ENCODE peak calls at places on chromosomes 4 and X, in four cellular contexts. One of them, this sample, is unnamed.

GRCh38 chr4:168715889-168716288 is 219.0 kb downstream of the PALLD start:
- DNase-seq in SJSA1: no peak
- DNase-seq in CD4-positive, alpha-beta T cell: no peak
- DNase-seq in H54: no peak
- DNase-seq in this sample: no peak

GRCh38 chr4:88719381-88719780 is 21.8 kb upstream of the NAP1L5 start:
- DNase-seq in SJSA1: no peak
- DNase-seq in CD4-positive, alpha-beta T cell: no peak
- DNase-seq in H54: no peak
- DNase-seq in this sample: no peak

GRCh38 chrX:12065251-12065650 is 73.0 kb upstream of the FRMPD4 start:
- DNase-seq in SJSA1: no peak
- DNase-seq in CD4-positive, alpha-beta T cell: no peak
- DNase-seq in H54: no peak
- DNase-seq in this sample: no peak

GRCh38 chr4:118751634-118752293 is 66.6 kb downstream of the METTL14 start:
- DNase-seq in SJSA1: no peak
- DNase-seq in CD4-positive, alpha-beta T cell: no peak
- DNase-seq in H54: no peak
- DNase-seq in this sample: no peak

GRCh38 chrX:21974011-21974385 is 33.5 kb downstream of the SMS start:
- DNase-seq in SJSA1: no peak
- DNase-seq in CD4-positive, alpha-beta T cell: no peak
- DNase-seq in H54: no peak
- DNase-seq in this sample: no peak

GRCh38 chr4:41454393-41454792 is 83.6 kb upstream of the LIMCH1 start:
- DNase-seq in SJSA1: no peak
- DNase-seq in CD4-positive, alpha-beta T cell: no peak
- DNase-seq in H54: no peak
- DNase-seq in this sample: no peak

GRCh38 chr4:87120411-87121162 is 99.8 kb downstream of the KLHL8 start:
- DNase-seq in SJSA1: peak; percentile 36
- DNase-seq in CD4-positive, alpha-beta T cell: no peak
- DNase-seq in H54: no peak
- DNase-seq in this sample: no peak

GRCh38 chrX:56762707-56763555 is 33.9 kb downstream of the NBDY start:
- DNase-seq in SJSA1: no peak
- DNase-seq in CD4-positive, alpha-beta T cell: no peak
- DNase-seq in H54: no peak
- DNase-seq in this sample: no peak

This sample was measured in T-cell.